ENCODE peak calls at places on chromosomes 12 and 14, in ten cellular contexts. One of them, this sample, is unnamed.

GRCh38 chr14:80388980-80389711 is 177.8 kb upstream of the DIO2 start:
- DNase-seq in IMR-90: peak
- DNase-seq in SK-N-SH: no peak
- DNase-seq in effector memory CD4-positive, alpha-beta T cell: no peak
- DNase-seq in HFF-Myc: peak
- DNase-seq in fibroblast of lung: peak
- DNase-seq in iPS DF 6.9: no peak
- DNase-seq in kidney: no peak
- DNase-seq in esophagus squamous epithelium: no peak
- DNase-seq in mucosa of descending colon: no peak
- DNase-seq in this sample: peak

GRCh38 chr12:119666226-119666808 is 1.6 kb upstream of the PRKAB1 start:
- DNase-seq in IMR-90: no peak
- DNase-seq in SK-N-SH: no peak
- DNase-seq in effector memory CD4-positive, alpha-beta T cell: no peak
- DNase-seq in HFF-Myc: no peak
- DNase-seq in fibroblast of lung: no peak
- DNase-seq in iPS DF 6.9: no peak
- DNase-seq in kidney: no peak
- DNase-seq in esophagus squamous epithelium: no peak
- DNase-seq in mucosa of descending colon: no peak
- DNase-seq in this sample: no peak

GRCh38 chr12:110616471-110617115 is 2.7 kb downstream of the TCTN1 start:
- DNase-seq in IMR-90: no peak
- DNase-seq in SK-N-SH: no peak
- DNase-seq in effector memory CD4-positive, alpha-beta T cell: no peak
- DNase-seq in HFF-Myc: no peak
- DNase-seq in fibroblast of lung: no peak
- DNase-seq in iPS DF 6.9: no peak
- DNase-seq in kidney: no peak
- DNase-seq in esophagus squamous epithelium: no peak
- DNase-seq in mucosa of descending colon: no peak
- DNase-seq in this sample: no peak

GRCh38 chr12:43337571-43338497 is 214.2 kb downstream of the ADAMTS20 start:
- DNase-seq in IMR-90: peak
- DNase-seq in SK-N-SH: no peak
- DNase-seq in effector memory CD4-positive, alpha-beta T cell: no peak
- DNase-seq in HFF-Myc: no peak
- DNase-seq in fibroblast of lung: no peak
- DNase-seq in iPS DF 6.9: no peak
- DNase-seq in kidney: no peak
- DNase-seq in esophagus squamous epithelium: no peak
- DNase-seq in mucosa of descending colon: no peak
- DNase-seq in this sample: peak

GRCh38 chr12:69015831-69016230 is 82.9 kb upstream of the CPM start:
- DNase-seq in IMR-90: no peak
- DNase-seq in SK-N-SH: no peak
- DNase-seq in effector memory CD4-positive, alpha-beta T cell: no peak
- DNase-seq in HFF-Myc: no peak
- DNase-seq in fibroblast of lung: no peak
- DNase-seq in iPS DF 6.9: no peak
- DNase-seq in kidney: no peak
- DNase-seq in esophagus squamous epithelium: no peak
- DNase-seq in mucosa of descending colon: no peak
- DNase-seq in this sample: no peak

GRCh38 chr14:53004976-53005375 is 54.1 kb upstream of the FERMT2 start:
- DNase-seq in IMR-90: peak
- DNase-seq in SK-N-SH: no peak
- DNase-seq in effector memory CD4-positive, alpha-beta T cell: no peak
- DNase-seq in HFF-Myc: no peak
- DNase-seq in fibroblast of lung: peak
- DNase-seq in iPS DF 6.9: no peak
- DNase-seq in kidney: no peak
- DNase-seq in esophagus squamous epithelium: no peak
- DNase-seq in mucosa of descending colon: no peak
- DNase-seq in this sample: peak

GRCh38 chr14:22289570-22289969 is 299.5 kb downstream of the DAD1 start:
- DNase-seq in IMR-90: no peak
- DNase-seq in SK-N-SH: no peak
- DNase-seq in effector memory CD4-positive, alpha-beta T cell: no peak
- DNase-seq in HFF-Myc: no peak
- DNase-seq in fibroblast of lung: no peak
- DNase-seq in iPS DF 6.9: no peak
- DNase-seq in kidney: no peak
- DNase-seq in esophagus squamous epithelium: no peak
- DNase-seq in mucosa of descending colon: no peak
- DNase-seq in this sample: no peak

GRCh38 chr12:60577607-60578006 is 981.8 kb downstream of the SLC16A7 start:
- DNase-seq in IMR-90: no peak
- DNase-seq in SK-N-SH: no peak
- DNase-seq in effector memory CD4-positive, alpha-beta T cell: no peak
- DNase-seq in HFF-Myc: no peak
- DNase-seq in fibroblast of lung: no peak
- DNase-seq in iPS DF 6.9: no peak
- DNase-seq in kidney: no peak
- DNase-seq in esophagus squamous epithelium: no peak
- DNase-seq in mucosa of descending colon: no peak
- DNase-seq in this sample: no peak

DNA sequence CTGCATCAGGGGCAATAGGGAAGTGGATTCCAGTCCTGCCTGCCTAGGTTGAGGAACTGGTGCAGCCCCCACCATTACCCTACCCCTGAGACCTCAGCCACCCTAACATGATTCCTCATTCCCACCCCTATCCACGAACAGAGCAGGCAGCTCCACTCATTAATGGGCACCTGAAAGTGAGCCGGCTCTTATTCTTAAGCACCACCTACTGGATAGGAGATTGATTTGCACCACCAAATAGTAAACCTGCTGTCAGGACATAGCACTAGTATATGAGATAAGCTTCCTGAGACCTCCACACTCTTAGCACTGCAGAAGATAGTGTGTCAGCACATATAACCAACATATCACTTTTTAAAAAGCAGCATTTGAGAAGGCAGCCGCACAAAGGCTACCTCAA is 573.2 kb downstream of the SOX5 start:
- DNase-seq in IMR-90: no peak
- DNase-seq in SK-N-SH: no peak
- DNase-seq in effector memory CD4-positive, alpha-beta T cell: no peak
- DNase-seq in HFF-Myc: no peak
- DNase-seq in fibroblast of lung: no peak
- DNase-seq in iPS DF 6.9: peak
- DNase-seq in kidney: no peak
- DNase-seq in esophagus squamous epithelium: no peak
- DNase-seq in mucosa of descending colon: no peak
- DNase-seq in this sample: peak
- H3K4me3 ChIP-seq in IMR-90: no peak
- H3K4me3 ChIP-seq in SK-N-SH: no peak
- H3K4me3 ChIP-seq in effector memory CD4-positive, alpha-beta T cell: no peak
- H3K4me3 ChIP-seq in HFF-Myc: no peak
- H3K4me3 ChIP-seq in fibroblast of lung: no peak
- H3K4me3 ChIP-seq in iPS DF 6.9: no peak
- H3K4me3 ChIP-seq in kidney: no peak
- H3K4me3 ChIP-seq in esophagus squamous epithelium: no peak
- H3K4me3 ChIP-seq in mucosa of descending colon: no peak
- H3K4me3 ChIP-seq in this sample: no peak

GRCh38 chr14:77436042-77436441 is 12.7 kb upstream of the NOXRED1 start:
- DNase-seq in IMR-90: no peak
- DNase-seq in SK-N-SH: no peak
- DNase-seq in effector memory CD4-positive, alpha-beta T cell: no peak
- DNase-seq in HFF-Myc: no peak
- DNase-seq in fibroblast of lung: no peak
- DNase-seq in iPS DF 6.9: no peak
- DNase-seq in kidney: no peak
- DNase-seq in esophagus squamous epithelium: no peak
- DNase-seq in mucosa of descending colon: no peak
- DNase-seq in this sample: no peak
- H3K4me3 ChIP-seq in IMR-90: no peak
- H3K4me3 ChIP-seq in SK-N-SH: no peak
- H3K4me3 ChIP-seq in effector memory CD4-positive, alpha-beta T cell: no peak
- H3K4me3 ChIP-seq in HFF-Myc: no peak
- H3K4me3 ChIP-seq in fibroblast of lung: no peak
- H3K4me3 ChIP-seq in iPS DF 6.9: no peak
- H3K4me3 ChIP-seq in kidney: no peak
- H3K4me3 ChIP-seq in esophagus squamous epithelium: no peak
- H3K4me3 ChIP-seq in mucosa of descending colon: no peak
- H3K4me3 ChIP-seq in this sample: no peak

DNA sequence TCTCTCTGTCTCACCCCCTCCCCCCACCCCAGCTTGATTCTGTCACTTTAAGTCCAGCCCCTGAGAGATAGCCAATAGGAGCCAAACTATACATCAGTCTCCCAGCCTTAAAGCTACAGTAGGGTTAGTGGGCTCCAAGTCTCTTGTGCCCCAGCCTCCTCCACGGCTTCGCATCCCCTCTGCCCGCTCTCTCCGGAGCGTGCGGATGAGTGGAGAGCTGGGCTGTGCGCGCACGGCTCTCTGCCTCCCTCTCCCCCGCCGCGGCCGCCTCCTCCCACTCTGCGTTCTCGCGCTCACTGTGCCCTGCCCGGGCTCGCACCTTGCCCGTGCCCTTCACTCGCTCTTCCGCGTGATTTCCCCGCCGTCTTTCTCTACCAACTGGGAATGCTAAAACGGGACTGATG is at the start of gene ESRRB:
- DNase-seq in IMR-90: peak
- DNase-seq in SK-N-SH: peak
- DNase-seq in effector memory CD4-positive, alpha-beta T cell: no peak
- DNase-seq in HFF-Myc: no peak
- DNase-seq in fibroblast of lung: peak
- DNase-seq in iPS DF 6.9: peak
- DNase-seq in kidney: no peak
- DNase-seq in esophagus squamous epithelium: no peak
- DNase-seq in mucosa of descending colon: no peak
- DNase-seq in this sample: no peak
- H3K4me3 ChIP-seq in IMR-90: no peak
- H3K4me3 ChIP-seq in SK-N-SH: peak
- H3K4me3 ChIP-seq in effector memory CD4-positive, alpha-beta T cell: no peak
- H3K4me3 ChIP-seq in HFF-Myc: peak
- H3K4me3 ChIP-seq in fibroblast of lung: no peak
- H3K4me3 ChIP-seq in iPS DF 6.9: peak
- H3K4me3 ChIP-seq in kidney: peak
- H3K4me3 ChIP-seq in esophagus squamous epithelium: peak
- H3K4me3 ChIP-seq in mucosa of descending colon: no peak
- H3K4me3 ChIP-seq in this sample: peak

DNA sequence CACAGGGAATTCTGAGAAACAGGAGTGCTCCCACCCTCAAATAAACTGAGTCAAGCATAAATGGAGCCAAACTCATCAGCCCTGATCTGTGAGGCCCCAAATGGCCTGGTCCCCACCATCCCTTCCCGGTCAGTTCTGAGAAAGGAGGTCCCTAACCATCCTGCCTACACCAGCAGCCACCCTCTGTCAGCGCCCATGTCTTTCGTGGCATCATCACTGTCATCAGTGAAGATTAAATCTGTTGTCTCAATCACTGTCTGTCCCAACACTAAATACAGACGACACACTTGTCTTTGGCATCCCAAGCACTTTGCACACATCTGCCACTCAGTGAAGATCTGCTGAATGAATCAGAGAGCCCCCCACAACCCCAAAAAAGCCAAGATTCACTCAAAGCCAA is 22.4 kb downstream of the VPS37B start:
- DNase-seq in IMR-90: no peak
- DNase-seq in SK-N-SH: no peak
- DNase-seq in effector memory CD4-positive, alpha-beta T cell: no peak
- DNase-seq in HFF-Myc: no peak
- DNase-seq in fibroblast of lung: no peak
- DNase-seq in iPS DF 6.9: no peak
- DNase-seq in kidney: peak
- DNase-seq in esophagus squamous epithelium: no peak
- DNase-seq in mucosa of descending colon: no peak
- DNase-seq in this sample: no peak
- H3K4me3 ChIP-seq in IMR-90: no peak
- H3K4me3 ChIP-seq in SK-N-SH: no peak
- H3K4me3 ChIP-seq in effector memory CD4-positive, alpha-beta T cell: no peak
- H3K4me3 ChIP-seq in HFF-Myc: no peak
- H3K4me3 ChIP-seq in fibroblast of lung: no peak
- H3K4me3 ChIP-seq in iPS DF 6.9: no peak
- H3K4me3 ChIP-seq in kidney: no peak
- H3K4me3 ChIP-seq in esophagus squamous epithelium: no peak
- H3K4me3 ChIP-seq in mucosa of descending colon: no peak
- H3K4me3 ChIP-seq in this sample: no peak

GRCh38 chr12:67732857-67733256 is 84.3 kb downstream of the DYRK2 start:
- DNase-seq in IMR-90: no peak
- DNase-seq in SK-N-SH: no peak
- DNase-seq in effector memory CD4-positive, alpha-beta T cell: no peak
- DNase-seq in HFF-Myc: no peak
- DNase-seq in fibroblast of lung: no peak
- DNase-seq in iPS DF 6.9: no peak
- DNase-seq in kidney: no peak
- DNase-seq in esophagus squamous epithelium: no peak
- DNase-seq in mucosa of descending colon: no peak
- DNase-seq in this sample: no peak

GRCh38 chr12:67726868-67727267 is 78.3 kb downstream of the DYRK2 start:
- DNase-seq in IMR-90: no peak
- DNase-seq in SK-N-SH: no peak
- DNase-seq in effector memory CD4-positive, alpha-beta T cell: no peak
- DNase-seq in HFF-Myc: no peak
- DNase-seq in fibroblast of lung: no peak
- DNase-seq in iPS DF 6.9: no peak
- DNase-seq in kidney: no peak
- DNase-seq in esophagus squamous epithelium: no peak
- DNase-seq in mucosa of descending colon: no peak
- DNase-seq in this sample: no peak

GRCh38 chr12:67728296-67728666 is 79.7 kb downstream of the DYRK2 start:
- DNase-seq in IMR-90: no peak
- DNase-seq in SK-N-SH: peak
- DNase-seq in effector memory CD4-positive, alpha-beta T cell: no peak
- DNase-seq in HFF-Myc: no peak
- DNase-seq in fibroblast of lung: no peak
- DNase-seq in iPS DF 6.9: no peak
- DNase-seq in kidney: no peak
- DNase-seq in esophagus squamous epithelium: no peak
- DNase-seq in mucosa of descending colon: no peak
- DNase-seq in this sample: no peak

DNA sequence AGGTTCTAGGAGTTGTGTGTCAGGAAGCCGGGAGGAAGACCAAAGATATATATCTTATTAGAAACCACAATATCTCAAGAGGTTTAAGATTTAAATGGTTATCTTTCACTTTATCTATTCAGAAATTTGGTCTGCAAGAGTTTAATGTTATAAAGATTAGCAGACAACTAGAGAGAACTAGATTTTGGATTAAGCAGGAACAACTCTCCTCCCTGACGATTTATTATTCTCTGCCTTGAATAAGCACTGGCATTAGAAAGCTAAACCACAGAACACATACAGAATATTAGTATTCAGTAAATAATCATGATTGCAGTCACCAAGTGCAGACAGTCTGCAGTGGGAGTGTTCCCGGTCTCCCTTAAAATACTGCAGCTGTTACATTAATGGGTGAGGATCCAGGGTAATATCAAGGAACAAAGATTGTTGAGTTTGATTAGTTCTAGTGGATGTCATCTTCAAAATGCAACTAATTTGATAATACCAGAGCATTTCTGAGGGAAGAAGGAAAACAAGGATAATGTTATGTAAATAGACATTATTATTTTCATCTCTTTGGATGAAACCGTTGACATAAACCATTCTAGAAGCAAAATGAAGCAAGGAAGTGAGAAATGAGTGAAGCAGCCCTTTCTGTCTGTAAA is 79.2 kb downstream of the DYRK2 start:
- DNase-seq in IMR-90: no peak
- DNase-seq in SK-N-SH: peak
- DNase-seq in effector memory CD4-positive, alpha-beta T cell: no peak
- DNase-seq in HFF-Myc: no peak
- DNase-seq in fibroblast of lung: no peak
- DNase-seq in iPS DF 6.9: no peak
- DNase-seq in kidney: no peak
- DNase-seq in esophagus squamous epithelium: no peak
- DNase-seq in mucosa of descending colon: no peak
- DNase-seq in this sample: no peak
- H3K4me3 ChIP-seq in IMR-90: no peak
- H3K4me3 ChIP-seq in SK-N-SH: no peak
- H3K4me3 ChIP-seq in effector memory CD4-positive, alpha-beta T cell: no peak
- H3K4me3 ChIP-seq in HFF-Myc: no peak
- H3K4me3 ChIP-seq in fibroblast of lung: no peak
- H3K4me3 ChIP-seq in iPS DF 6.9: no peak
- H3K4me3 ChIP-seq in kidney: no peak
- H3K4me3 ChIP-seq in esophagus squamous epithelium: no peak
- H3K4me3 ChIP-seq in mucosa of descending colon: no peak
- H3K4me3 ChIP-seq in this sample: no peak

This sample was measured in cardiac fibroblast.